ENCODE peak calls at places on chromosomes 5 and 9, in four cellular contexts. One of them, this sample, is unnamed.

GRCh38 chr5:24850911-24851310 is 206.1 kb upstream of the CDH10 start:
- DNase-seq in hippocampal formation: no peak
- DNase-seq in stimulated activated CD4-positive, alpha-beta T cell treated with anti-CD3 and anti-CD28 coated beads, Interleukin-4, amount 100 ng/mL, for 48 hours: no peak
- DNase-seq in HT-29: no peak
- DNase-seq in this sample: no peak

GRCh38 chr9:129815278-129815677 is 8.7 kb downstream of the TOR1A start:
- DNase-seq in hippocampal formation: no peak
- DNase-seq in stimulated activated CD4-positive, alpha-beta T cell treated with anti-CD3 and anti-CD28 coated beads, Interleukin-4, amount 100 ng/mL, for 48 hours: no peak
- DNase-seq in HT-29: no peak
- DNase-seq in this sample: no peak

GRCh38 chr9:98846081-98846480 is 38.6 kb downstream of the GALNT12 start:
- DNase-seq in hippocampal formation: no peak
- DNase-seq in stimulated activated CD4-positive, alpha-beta T cell treated with anti-CD3 and anti-CD28 coated beads, Interleukin-4, amount 100 ng/mL, for 48 hours: no peak
- DNase-seq in HT-29: no peak
- DNase-seq in this sample: no peak

GRCh38 chr9:33709241-33709640 is 86.1 kb upstream of the PRSS3 start:
- DNase-seq in hippocampal formation: no peak
- DNase-seq in stimulated activated CD4-positive, alpha-beta T cell treated with anti-CD3 and anti-CD28 coated beads, Interleukin-4, amount 100 ng/mL, for 48 hours: no peak
- DNase-seq in HT-29: no peak
- DNase-seq in this sample: no peak

GRCh38 chr5:142091922-142092321 is 16.7 kb upstream of the NDFIP1 start:
- DNase-seq in hippocampal formation: no peak
- DNase-seq in stimulated activated CD4-positive, alpha-beta T cell treated with anti-CD3 and anti-CD28 coated beads, Interleukin-4, amount 100 ng/mL, for 48 hours: no peak
- DNase-seq in HT-29: no peak
- DNase-seq in this sample: no peak

GRCh38 chr5:142356318-142356715 is 31.5 kb upstream of the SPRY4 start:
- DNase-seq in hippocampal formation: no peak
- DNase-seq in stimulated activated CD4-positive, alpha-beta T cell treated with anti-CD3 and anti-CD28 coated beads, Interleukin-4, amount 100 ng/mL, for 48 hours: no peak
- DNase-seq in HT-29: peak
- DNase-seq in this sample: no peak

GRCh38 chr9:8315211-8315610 is 515.6 kb upstream of the DMAC1 start:
- DNase-seq in hippocampal formation: no peak
- DNase-seq in stimulated activated CD4-positive, alpha-beta T cell treated with anti-CD3 and anti-CD28 coated beads, Interleukin-4, amount 100 ng/mL, for 48 hours: no peak
- DNase-seq in HT-29: no peak
- DNase-seq in this sample: no peak

GRCh38 chr9:129549684-129550083 is 71.2 kb downstream of the C9orf50 start:
- DNase-seq in hippocampal formation: peak
- DNase-seq in stimulated activated CD4-positive, alpha-beta T cell treated with anti-CD3 and anti-CD28 coated beads, Interleukin-4, amount 100 ng/mL, for 48 hours: no peak
- DNase-seq in HT-29: no peak
- DNase-seq in this sample: no peak

GRCh38 chr9:76453785-76454184 is 5.2 kb upstream of the GCNT1 start:
- DNase-seq in hippocampal formation: no peak
- DNase-seq in stimulated activated CD4-positive, alpha-beta T cell treated with anti-CD3 and anti-CD28 coated beads, Interleukin-4, amount 100 ng/mL, for 48 hours: no peak
- DNase-seq in HT-29: no peak
- DNase-seq in this sample: no peak

GRCh38 chr9:94804316-94804715 is 77.8 kb downstream of the AOPEP start:
- DNase-seq in hippocampal formation: no peak
- DNase-seq in stimulated activated CD4-positive, alpha-beta T cell treated with anti-CD3 and anti-CD28 coated beads, Interleukin-4, amount 100 ng/mL, for 48 hours: no peak
- DNase-seq in HT-29: no peak
- DNase-seq in this sample: no peak

GRCh38 chr5:118984602-118985001 is 3.7 kb downstream of the DTWD2 start:
- DNase-seq in hippocampal formation: no peak
- DNase-seq in stimulated activated CD4-positive, alpha-beta T cell treated with anti-CD3 and anti-CD28 coated beads, Interleukin-4, amount 100 ng/mL, for 48 hours: no peak
- DNase-seq in HT-29: no peak
- DNase-seq in this sample: no peak